ENCODE peak calls at places on chromosomes 11 and 22, in five cellular contexts. One of them, this sample, is unnamed. For H3K4me1, the result is how much of the 10 kb centered on the place peaks cover.

GRCh38 chr11:134562176-134562575 is 150.1 kb upstream of the B3GAT1 start:
- DNase-seq in CD4-positive, alpha-beta memory T cell: no peak
- DNase-seq in Peyer's patch: no peak
- DNase-seq in SJCRH30: peak
- DNase-seq in ovary: no peak
- DNase-seq in this sample: no peak

GRCh38 chr11:116272181-116272789 is 500.5 kb downstream of the BUD13 start:
- DNase-seq in CD4-positive, alpha-beta memory T cell: no peak
- DNase-seq in Peyer's patch: no peak
- DNase-seq in SJCRH30: no peak
- DNase-seq in ovary: no peak
- DNase-seq in this sample: no peak

GRCh38 chr22:30422481-30423295 is 2.9 kb upstream of the MTFP1 start:
- DNase-seq in CD4-positive, alpha-beta memory T cell: no peak
- DNase-seq in Peyer's patch: peak
- DNase-seq in SJCRH30: peak
- DNase-seq in ovary: peak
- DNase-seq in this sample: peak

GRCh38 chr22:34966980-34967379 is 99.0 kb upstream of the ISX start:
- DNase-seq in CD4-positive, alpha-beta memory T cell: no peak
- DNase-seq in Peyer's patch: no peak
- DNase-seq in SJCRH30: peak
- DNase-seq in ovary: no peak
- DNase-seq in this sample: no peak

GRCh38 chr11:33264926-33265325 is 7.7 kb downstream of the HIPK3 start:
- DNase-seq in CD4-positive, alpha-beta memory T cell: no peak
- DNase-seq in Peyer's patch: no peak
- DNase-seq in SJCRH30: no peak
- DNase-seq in ovary: no peak
- DNase-seq in this sample: no peak

GRCh38 chr11:134862796-134863195 is 450.8 kb upstream of the B3GAT1 start:
- DNase-seq in CD4-positive, alpha-beta memory T cell: no peak
- DNase-seq in Peyer's patch: no peak
- DNase-seq in SJCRH30: no peak
- DNase-seq in ovary: no peak
- DNase-seq in this sample: no peak

GRCh38 chr11:128323381-128323780 is 264.0 kb downstream of the ETS1 start:
- DNase-seq in CD4-positive, alpha-beta memory T cell: peak
- DNase-seq in Peyer's patch: no peak
- DNase-seq in SJCRH30: no peak
- DNase-seq in ovary: no peak
- DNase-seq in this sample: no peak

GRCh38 chr22:26303475-26303874 is 125.6 kb upstream of the ASPHD2 start:
- DNase-seq in CD4-positive, alpha-beta memory T cell: no peak
- DNase-seq in Peyer's patch: no peak
- DNase-seq in SJCRH30: no peak
- DNase-seq in ovary: no peak
- DNase-seq in this sample: no peak

GRCh38 chr11:36265793-36266628 is 23.2 kb downstream of the COMMD9 start:
- DNase-seq in CD4-positive, alpha-beta memory T cell: peak
- DNase-seq in Peyer's patch: peak
- DNase-seq in SJCRH30: peak
- DNase-seq in ovary: peak
- DNase-seq in this sample: peak

GRCh38 chr11:96741068-96741467 is 351.3 kb downstream of the JRKL start:
- DNase-seq in CD4-positive, alpha-beta memory T cell: no peak
- DNase-seq in Peyer's patch: no peak
- DNase-seq in SJCRH30: no peak
- DNase-seq in ovary: no peak
- DNase-seq in this sample: no peak

GRCh38 chr11:96738311-96738710 is 348.5 kb downstream of the JRKL start:
- DNase-seq in CD4-positive, alpha-beta memory T cell: no peak
- DNase-seq in Peyer's patch: no peak
- DNase-seq in SJCRH30: peak
- DNase-seq in ovary: no peak
- DNase-seq in this sample: no peak

DNA sequence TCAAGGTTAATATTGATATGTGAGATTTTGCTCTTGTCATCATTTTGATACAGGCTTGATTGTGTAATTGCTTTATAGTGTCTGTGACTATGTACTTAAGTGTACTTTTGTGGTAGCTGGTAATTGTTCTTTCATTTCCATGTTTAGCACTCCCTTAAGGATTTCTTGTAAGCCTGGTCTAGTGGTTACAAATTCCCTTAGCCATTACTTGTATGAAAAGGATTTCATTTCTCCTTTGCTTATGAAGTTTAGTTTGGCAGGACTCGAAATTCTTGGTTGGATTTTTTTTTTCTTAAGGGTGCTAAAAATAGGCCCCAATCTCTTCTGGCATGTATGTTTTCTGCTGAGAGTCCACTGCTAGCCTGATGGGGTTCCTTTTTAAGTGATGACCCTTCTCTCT is 346.8 kb downstream of the JRKL start:
- DNase-seq in CD4-positive, alpha-beta memory T cell: no peak
- DNase-seq in Peyer's patch: no peak
- DNase-seq in SJCRH30: no peak
- DNase-seq in ovary: no peak
- DNase-seq in this sample: no peak
- H3K4me1 ChIP-seq in CD4-positive, alpha-beta memory T cell: under half
- H3K4me1 ChIP-seq in Peyer's patch: under half
- H3K4me1 ChIP-seq in SJCRH30: under half
- H3K4me1 ChIP-seq in ovary: under half
- H3K4me1 ChIP-seq in this sample: under half

GRCh38 chr22:40189979-40190378 is 12.3 kb downstream of the TNRC6B start:
- DNase-seq in CD4-positive, alpha-beta memory T cell: no peak
- DNase-seq in Peyer's patch: no peak
- DNase-seq in SJCRH30: no peak
- DNase-seq in ovary: no peak
- DNase-seq in this sample: no peak

GRCh38 chr22:40193429-40194421 is 16.0 kb downstream of the TNRC6B start:
- DNase-seq in CD4-positive, alpha-beta memory T cell: no peak
- DNase-seq in Peyer's patch: no peak
- DNase-seq in SJCRH30: no peak
- DNase-seq in ovary: no peak
- DNase-seq in this sample: no peak

GRCh38 chr22:40187389-40187788 is 9.7 kb downstream of the TNRC6B start:
- DNase-seq in CD4-positive, alpha-beta memory T cell: no peak
- DNase-seq in Peyer's patch: no peak
- DNase-seq in SJCRH30: no peak
- DNase-seq in ovary: no peak
- DNase-seq in this sample: no peak

GRCh38 chr22:40194656-40195055 is 16.9 kb downstream of the TNRC6B start:
- DNase-seq in CD4-positive, alpha-beta memory T cell: no peak
- DNase-seq in Peyer's patch: no peak
- DNase-seq in SJCRH30: no peak
- DNase-seq in ovary: no peak
- DNase-seq in this sample: no peak

GRCh38 chr22:40190501-40190900 is 12.8 kb downstream of the TNRC6B start:
- DNase-seq in CD4-positive, alpha-beta memory T cell: no peak
- DNase-seq in Peyer's patch: no peak
- DNase-seq in SJCRH30: no peak
- DNase-seq in ovary: no peak
- DNase-seq in this sample: no peak
- H3K4me1 ChIP-seq in CD4-positive, alpha-beta memory T cell: half or more
- H3K4me1 ChIP-seq in Peyer's patch: under half
- H3K4me1 ChIP-seq in SJCRH30: under half
- H3K4me1 ChIP-seq in ovary: under half
- H3K4me1 ChIP-seq in this sample: under half

GRCh38 chr11:62811659-62812058 is 6.4 kb upstream of the NXF1 start:
- DNase-seq in CD4-positive, alpha-beta memory T cell: no peak
- DNase-seq in Peyer's patch: no peak
- DNase-seq in SJCRH30: no peak
- DNase-seq in ovary: no peak
- DNase-seq in this sample: no peak
- H3K4me1 ChIP-seq in CD4-positive, alpha-beta memory T cell: under half
- H3K4me1 ChIP-seq in Peyer's patch: under half
- H3K4me1 ChIP-seq in SJCRH30: under half
- H3K4me1 ChIP-seq in ovary: under half
- H3K4me1 ChIP-seq in this sample: under half

GRCh38 chr11:6567371-6567745 is 36.1 kb downstream of the RRP8 start:
- DNase-seq in CD4-positive, alpha-beta memory T cell: no peak
- DNase-seq in Peyer's patch: no peak
- DNase-seq in SJCRH30: no peak
- DNase-seq in ovary: no peak
- DNase-seq in this sample: no peak
- H3K4me1 ChIP-seq in CD4-positive, alpha-beta memory T cell: under half
- H3K4me1 ChIP-seq in Peyer's patch: under half
- H3K4me1 ChIP-seq in SJCRH30: under half
- H3K4me1 ChIP-seq in ovary: under half
- H3K4me1 ChIP-seq in this sample: under half

GRCh38 chr22:23215294-23216204 is 35.2 kb downstream of the BCR start:
- DNase-seq in CD4-positive, alpha-beta memory T cell: no peak
- DNase-seq in Peyer's patch: no peak
- DNase-seq in SJCRH30: no peak
- DNase-seq in ovary: peak
- DNase-seq in this sample: no peak
- H3K4me1 ChIP-seq in CD4-positive, alpha-beta memory T cell: half or more
- H3K4me1 ChIP-seq in Peyer's patch: under half
- H3K4me1 ChIP-seq in SJCRH30: under half
- H3K4me1 ChIP-seq in ovary: under half
- H3K4me1 ChIP-seq in this sample: half or more

GRCh38 chr11:62444271-62444833 is 25.5 kb downstream of the SCGB1A1 start:
- DNase-seq in CD4-positive, alpha-beta memory T cell: peak
- DNase-seq in Peyer's patch: peak
- DNase-seq in SJCRH30: peak
- DNase-seq in ovary: peak
- DNase-seq in this sample: no peak
- H3K4me1 ChIP-seq in CD4-positive, alpha-beta memory T cell: under half
- H3K4me1 ChIP-seq in Peyer's patch: under half
- H3K4me1 ChIP-seq in SJCRH30: under half
- H3K4me1 ChIP-seq in ovary: under half
- H3K4me1 ChIP-seq in this sample: under half

GRCh38 chr22:48096846-48097665 is 1334.6 kb downstream of the TBC1D22A start:
- DNase-seq in CD4-positive, alpha-beta memory T cell: no peak
- DNase-seq in Peyer's patch: no peak
- DNase-seq in SJCRH30: no peak
- DNase-seq in ovary: no peak
- DNase-seq in this sample: no peak
- H3K4me1 ChIP-seq in CD4-positive, alpha-beta memory T cell: under half
- H3K4me1 ChIP-seq in Peyer's patch: under half
- H3K4me1 ChIP-seq in SJCRH30: under half
- H3K4me1 ChIP-seq in ovary: under half
- H3K4me1 ChIP-seq in this sample: under half

GRCh38 chr11:73221996-73222395 is 3.9 kb downstream of the P2RY2 start:
- DNase-seq in CD4-positive, alpha-beta memory T cell: no peak
- DNase-seq in Peyer's patch: no peak
- DNase-seq in SJCRH30: no peak
- DNase-seq in ovary: peak
- DNase-seq in this sample: no peak
- H3K4me1 ChIP-seq in CD4-positive, alpha-beta memory T cell: under half
- H3K4me1 ChIP-seq in Peyer's patch: under half
- H3K4me1 ChIP-seq in SJCRH30: under half
- H3K4me1 ChIP-seq in ovary: under half
- H3K4me1 ChIP-seq in this sample: under half

GRCh38 chr11:27291954-27292641 is 70.9 kb downstream of the CCDC34 start:
- DNase-seq in CD4-positive, alpha-beta memory T cell: no peak
- DNase-seq in Peyer's patch: no peak
- DNase-seq in SJCRH30: no peak
- DNase-seq in ovary: no peak
- DNase-seq in this sample: no peak

GRCh38 chr11:27294654-27295053 is 68.4 kb downstream of the CCDC34 start:
- DNase-seq in CD4-positive, alpha-beta memory T cell: no peak
- DNase-seq in Peyer's patch: no peak
- DNase-seq in SJCRH30: no peak
- DNase-seq in ovary: no peak
- DNase-seq in this sample: no peak

GRCh38 chr11:27292642-27293020 is 70.4 kb downstream of the CCDC34 start:
- DNase-seq in CD4-positive, alpha-beta memory T cell: no peak
- DNase-seq in Peyer's patch: no peak
- DNase-seq in SJCRH30: no peak
- DNase-seq in ovary: no peak
- DNase-seq in this sample: no peak

GRCh38 chr11:27295928-27296327 is 67.1 kb downstream of the CCDC34 start:
- DNase-seq in CD4-positive, alpha-beta memory T cell: no peak
- DNase-seq in Peyer's patch: no peak
- DNase-seq in SJCRH30: no peak
- DNase-seq in ovary: no peak
- DNase-seq in this sample: no peak

GRCh38 chr11:27293500-27294417 is 69.3 kb downstream of the CCDC34 start:
- DNase-seq in CD4-positive, alpha-beta memory T cell: no peak
- DNase-seq in Peyer's patch: no peak
- DNase-seq in SJCRH30: no peak
- DNase-seq in ovary: no peak
- DNase-seq in this sample: no peak
- H3K4me1 ChIP-seq in CD4-positive, alpha-beta memory T cell: under half
- H3K4me1 ChIP-seq in Peyer's patch: under half
- H3K4me1 ChIP-seq in SJCRH30: under half
- H3K4me1 ChIP-seq in ovary: under half
- H3K4me1 ChIP-seq in this sample: under half